ENCODE peak calls at places on chromosomes 12 and 14, in six cellular contexts. F is AG04449; O is activated effector memory CD4-positive, alpha-beta T cell treated with Interleukin-2 at 50 U/mL for 16 hours; B is activated T-cell treated with anti-CD3 and anti-CD28 coated beads for 1 hour; W is naive thymus-derived CD4-positive, alpha-beta T cell; R is KG1. V is an unnamed sample.
A peak's percentile ranks its signal among the peaks of the same experiment; 100 is the strongest.

GRCh38 chr14:35532783-35533356 is 1.1 kb upstream of the INSM2 start:
- DNase-seq in R (peak; percentile 31), O (no peak), W (no peak), F (no peak), B (no peak), V (no peak)

GRCh38 chr12:108634225-108634795 is 616 bp upstream of the SELPLG start:
- DNase-seq in W (no peak), B (no peak), F (no peak), O (peak; percentile 59), R (no peak), V (no peak)

GRCh38 chr12:118310320-118310719 is 62.4 kb downstream of the TAOK3 start:
- DNase-seq in F (no peak), B (no peak), R (no peak), O (no peak), W (no peak), V (no peak)

GRCh38 chr12:75944097-75944904 is 87.3 kb downstream of the PHLDA1 start:
- DNase-seq in R (peak; percentile 47), B (no peak), W (peak; percentile 35), F (peak; percentile 82), O (no peak), V (peak; percentile 86)

GRCh38 chr14:22412936-22413411 is 176.1 kb downstream of the DAD1 start:
- DNase-seq in F (no peak), R (no peak), W (no peak), B (no peak), O (no peak), V (no peak)

GRCh38 chr14:32938719-32939253 is at the start of gene NPAS3:
- DNase-seq in R (no peak), F (no peak), W (no peak), B (no peak), O (no peak), V (no peak)

GRCh38 chr14:20614038-20614840 is 23.1 kb upstream of the RNASE12 start:
- DNase-seq in W (no peak), O (no peak), R (no peak), F (no peak), B (peak; percentile 12), V (no peak)

GRCh38 chr12:549476-550082 is 89.8 kb downstream of the B4GALNT3 start:
- DNase-seq in B (no peak), R (no peak), O (no peak), F (no peak), W (no peak), V (no peak)

GRCh38 chr12:1013618-1014489 is 22.8 kb downstream of the ERC1 start:
- DNase-seq in F (no peak), B (no peak), O (no peak), W (no peak), R (no peak), V (peak; percentile 55)

GRCh38 chr14:29627141-29627540 is 300.5 kb downstream of the PRKD1 start:
- DNase-seq in F (no peak), O (no peak), R (no peak), W (no peak), B (no peak), V (peak; percentile 3)

GRCh38 chr14:51552275-51552674 is 99.4 kb upstream of the FRMD6 start:
- DNase-seq in F (no peak), B (no peak), O (no peak), R (no peak), W (no peak), V (no peak)

GRCh38 chr14:59328410-59328809 is 136.8 kb downstream of the GPR135 start:
- DNase-seq in O (no peak), R (no peak), F (no peak), B (no peak), W (no peak), V (no peak)

GRCh38 chr12:49340095-49340870 is 3.3 kb upstream of the C1QL4 start:
- DNase-seq in F (no peak), W (no peak), R (no peak), B (no peak), O (no peak), V (no peak)

GRCh38 chr12:114777052-114777451 is 93.1 kb upstream of the TBX3 start:
- DNase-seq in R (no peak), O (no peak), W (no peak), B (no peak), F (peak; percentile 10), V (peak; percentile 57)

GRCh38 chr12:49624919-49625577 is 1.7 kb downstream of the PRPF40B start:
- DNase-seq in R (no peak), B (no peak), O (no peak), F (no peak), W (no peak), V (no peak)

GRCh38 chr12:62737201-62737600 is 197.7 kb downstream of the PPM1H start:
- DNase-seq in F (no peak), O (no peak), B (no peak), W (no peak), R (no peak), V (no peak)

GRCh38 chr12:76449993-76450392 is 101.8 kb upstream of the BBS10 start:
- DNase-seq in B (no peak), O (no peak), F (no peak), R (no peak), W (no peak), V (no peak)

GRCh38 chr12:128387811-128388422 is 120.9 kb downstream of the TMEM132C start:
- DNase-seq in F (no peak), R (no peak), B (no peak), W (peak; percentile 26), O (no peak), V (no peak)

GRCh38 chr12:27780612-27781408 is 774 bp upstream of the MANSC4 start:
- DNase-seq in F (no peak), R (no peak), O (no peak), W (no peak), B (peak; percentile 0), V (no peak)

GRCh38 chr14:72830786-72831583 is 62.9 kb downstream of the DPF3 start:
- DNase-seq in W (no peak), F (no peak), O (no peak), B (no peak), R (no peak), V (no peak)

GRCh38 chr12:55734595-55734994 is 5.8 kb upstream of the CD63 start:
- DNase-seq in O (no peak), R (no peak), W (no peak), F (no peak), B (no peak), V (no peak)

GRCh38 chr14:63426838-63427237 is 108.1 kb upstream of the GPHB5 start:
- DNase-seq in B (no peak), O (no peak), R (no peak), F (no peak), W (no peak), V (no peak)

GRCh38 chr14:25215607-25216006 is 165.7 kb upstream of the STXBP6 start:
- DNase-seq in F (no peak), O (no peak), W (no peak), B (no peak), R (no peak), V (no peak)

GRCh38 chr14:34568803-34569202 is 29.3 kb upstream of the EAPP start:
- DNase-seq in O (no peak), W (no peak), F (no peak), R (no peak), B (no peak), V (no peak)

GRCh38 chr14:96502621-96503251 is 554 bp downstream of the PAPOLA start:
- DNase-seq in W (peak; percentile 61), O (no peak), R (no peak), F (no peak), B (no peak), V (no peak)

GRCh38 chr14:78519863-78520262 is 349.7 kb downstream of the NRXN3 start:
- DNase-seq in W (peak; percentile 21), F (no peak), B (no peak), R (peak; percentile 2), O (no peak), V (no peak)

GRCh38 chr14:32469388-32470160 is 140.5 kb downstream of the AKAP6 start:
- DNase-seq in W (no peak), R (no peak), F (no peak), O (no peak), B (no peak), V (no peak)

GRCh38 chr12:57210926-57211700 is 5.5 kb upstream of the NXPH4 start:
- DNase-seq in R (no peak), O (no peak), W (no peak), F (no peak), B (no peak), V (no peak)